ENCODE peak calls at places on chromosomes 13 and 19, in six cellular contexts. A is RCC 7860, Z is right lobe of liver, F is SW480, I is EH, H is skeletal muscle cell. W is an unnamed sample.

GRCh38 chr13:44578064-44578394 is 1.9 kb upstream of the TSC22D1 start:
- DNase-seq in A (no peak), Z (no peak), F (peak), I (no peak), H (no peak), W (no peak)

GRCh38 chr13:40987606-40988280 is 31.4 kb downstream of the ELF1 start:
- DNase-seq in A (no peak), Z (no peak), F (no peak), I (peak), H (no peak), W (no peak)

GRCh38 chr19:45960595-45961235 is 12.9 kb downstream of the NOVA2 start:
- DNase-seq in A (no peak), Z (no peak), F (peak), I (no peak), H (no peak), W (peak)

GRCh38 chr13:113182046-113182445 is 23.6 kb downstream of the PROZ start:
- DNase-seq in A (no peak), Z (no peak), F (no peak), I (peak), H (no peak), W (no peak)

GRCh38 chr13:31172535-31172934 is 10.8 kb upstream of the HSPH1 start:
- DNase-seq in A (peak), Z (no peak), F (peak), I (peak), H (peak), W (no peak)

GRCh38 chr19:28324275-28325060 is 888.5 kb downstream of the UQCRFS1 start:
- DNase-seq in A (no peak), Z (no peak), F (no peak), I (no peak), H (no peak), W (no peak)

GRCh38 chr19:46861691-46862503 is 1.1 kb downstream of the ARHGAP35 start:
- DNase-seq in A (no peak), Z (peak), F (peak), I (peak), H (no peak), W (no peak)

GRCh38 chr19:1864480-1865171 is 1.2 kb upstream of the KLF16 start:
- DNase-seq in A (peak), Z (peak), F (no peak), I (peak), H (no peak), W (no peak)

GRCh38 chr19:10760268-10760944 is 42.5 kb downstream of the DNM2 start:
- DNase-seq in A (peak), Z (no peak), F (peak), I (peak), H (no peak), W (no peak)

GRCh38 chr13:79448413-79448812 is 32.5 kb upstream of the NDFIP2 start:
- DNase-seq in A (no peak), Z (no peak), F (no peak), I (no peak), H (no peak), W (no peak)

W was measured in H1.